ENCODE peak calls at places on chromosome 5, in nine cellular contexts. One of them, this sample, is unnamed.

GRCh38 chr5:139422307-139422893 is 16.9 kb downstream of the DNAJC18 start:
- DNase-seq in A549: peak; percentile 85
- DNase-seq in A673: peak; percentile 77
- DNase-seq in gastrocnemius medialis: no peak
- DNase-seq in GM12864: no peak
- DNase-seq in left ventricle myocardium inferior: no peak
- DNase-seq in transverse colon: no peak
- DNase-seq in astrocyte of the spinal cord: peak; percentile 78
- DNase-seq in astrocyte of the cerebellum: peak; percentile 70
- DNase-seq in this sample: no peak

GRCh38 chr5:150672237-150672883 is 11.3 kb downstream of the MYOZ3 start:
- DNase-seq in GM12864: no peak
- DNase-seq in gastrocnemius medialis: no peak
- DNase-seq in transverse colon: no peak
- DNase-seq in astrocyte of the cerebellum: no peak
- DNase-seq in astrocyte of the spinal cord: peak; percentile 17
- DNase-seq in A549: no peak
- DNase-seq in A673: peak; percentile 52
- DNase-seq in left ventricle myocardium inferior: peak; percentile 44
- DNase-seq in this sample: no peak

GRCh38 chr5:177603631-177604030 is 3.7 kb downstream of the B4GALT7 start:
- DNase-seq in gastrocnemius medialis: no peak
- DNase-seq in astrocyte of the spinal cord: no peak
- DNase-seq in A549: no peak
- DNase-seq in left ventricle myocardium inferior: no peak
- DNase-seq in transverse colon: no peak
- DNase-seq in GM12864: no peak
- DNase-seq in A673: no peak
- DNase-seq in astrocyte of the cerebellum: no peak
- DNase-seq in this sample: no peak

GRCh38 chr5:127934791-127935256 is 148.7 kb upstream of the SLC12A2 start:
- DNase-seq in GM12864: no peak
- DNase-seq in A549: peak; percentile 88
- DNase-seq in A673: no peak
- DNase-seq in astrocyte of the cerebellum: peak; percentile 31
- DNase-seq in left ventricle myocardium inferior: no peak
- DNase-seq in gastrocnemius medialis: no peak
- DNase-seq in astrocyte of the spinal cord: peak; percentile 75
- DNase-seq in transverse colon: no peak
- DNase-seq in this sample: peak; percentile 84

GRCh38 chr5:147515269-147515668 is 5.4 kb upstream of the DPYSL3 start:
- DNase-seq in left ventricle myocardium inferior: no peak
- DNase-seq in GM12864: no peak
- DNase-seq in gastrocnemius medialis: no peak
- DNase-seq in astrocyte of the spinal cord: no peak
- DNase-seq in A673: no peak
- DNase-seq in astrocyte of the cerebellum: no peak
- DNase-seq in A549: no peak
- DNase-seq in transverse colon: no peak
- DNase-seq in this sample: no peak

GRCh38 chr5:139835656-139836055 is 40.0 kb downstream of the PSD2 start:
- DNase-seq in transverse colon: no peak
- DNase-seq in astrocyte of the spinal cord: no peak
- DNase-seq in astrocyte of the cerebellum: no peak
- DNase-seq in GM12864: no peak
- DNase-seq in left ventricle myocardium inferior: no peak
- DNase-seq in A673: no peak
- DNase-seq in gastrocnemius medialis: no peak
- DNase-seq in A549: no peak
- DNase-seq in this sample: no peak

GRCh38 chr5:6601271-6601670 is 31.6 kb downstream of the NSUN2 start:
- DNase-seq in astrocyte of the cerebellum: no peak
- DNase-seq in gastrocnemius medialis: no peak
- DNase-seq in A549: no peak
- DNase-seq in GM12864: no peak
- DNase-seq in left ventricle myocardium inferior: no peak
- DNase-seq in astrocyte of the spinal cord: no peak
- DNase-seq in transverse colon: no peak
- DNase-seq in A673: no peak
- DNase-seq in this sample: no peak

GRCh38 chr5:115336964-115337363 is 40.5 kb upstream of the CCDC112 start:
- DNase-seq in A549: no peak
- DNase-seq in astrocyte of the cerebellum: no peak
- DNase-seq in GM12864: no peak
- DNase-seq in gastrocnemius medialis: no peak
- DNase-seq in transverse colon: no peak
- DNase-seq in A673: no peak
- DNase-seq in astrocyte of the spinal cord: no peak
- DNase-seq in left ventricle myocardium inferior: no peak
- DNase-seq in this sample: no peak

GRCh38 chr5:107887587-107887986 is 216.8 kb upstream of the EFNA5 start:
- DNase-seq in astrocyte of the cerebellum: no peak
- DNase-seq in gastrocnemius medialis: no peak
- DNase-seq in A673: no peak
- DNase-seq in A549: no peak
- DNase-seq in left ventricle myocardium inferior: no peak
- DNase-seq in astrocyte of the spinal cord: no peak
- DNase-seq in transverse colon: peak; percentile 11
- DNase-seq in GM12864: no peak
- DNase-seq in this sample: no peak

GRCh38 chr5:62977641-62978040 is 399.0 kb downstream of the LRRC70 start:
- DNase-seq in astrocyte of the spinal cord: no peak
- DNase-seq in transverse colon: no peak
- DNase-seq in GM12864: no peak
- DNase-seq in A549: no peak
- DNase-seq in left ventricle myocardium inferior: no peak
- DNase-seq in A673: peak; percentile 95
- DNase-seq in gastrocnemius medialis: no peak
- DNase-seq in astrocyte of the cerebellum: no peak
- DNase-seq in this sample: no peak

GRCh38 chr5:109921735-109922395 is 232.1 kb downstream of the MAN2A1 start:
- DNase-seq in A549: no peak
- DNase-seq in astrocyte of the cerebellum: no peak
- DNase-seq in transverse colon: no peak
- DNase-seq in left ventricle myocardium inferior: peak; percentile 60
- DNase-seq in GM12864: no peak
- DNase-seq in A673: no peak
- DNase-seq in gastrocnemius medialis: no peak
- DNase-seq in astrocyte of the spinal cord: no peak
- DNase-seq in this sample: no peak

GRCh38 chr5:125186911-125187375 is 440.5 kb upstream of the ZNF608 start:
- DNase-seq in astrocyte of the spinal cord: no peak
- DNase-seq in left ventricle myocardium inferior: no peak
- DNase-seq in A549: no peak
- DNase-seq in GM12864: no peak
- DNase-seq in astrocyte of the cerebellum: no peak
- DNase-seq in A673: no peak
- DNase-seq in gastrocnemius medialis: peak; percentile 7
- DNase-seq in transverse colon: no peak
- DNase-seq in this sample: no peak

GRCh38 chr5:111859031-111859430 is 102.0 kb upstream of the NREP start:
- DNase-seq in left ventricle myocardium inferior: no peak
- DNase-seq in astrocyte of the cerebellum: peak; percentile 49
- DNase-seq in A673: no peak
- DNase-seq in astrocyte of the spinal cord: peak; percentile 80
- DNase-seq in transverse colon: no peak
- DNase-seq in GM12864: no peak
- DNase-seq in gastrocnemius medialis: no peak
- DNase-seq in A549: no peak
- DNase-seq in this sample: no peak

GRCh38 chr5:61052870-61053269 is 107.9 kb downstream of the NDUFAF2 start:
- DNase-seq in left ventricle myocardium inferior: no peak
- DNase-seq in A673: peak; percentile 80
- DNase-seq in astrocyte of the cerebellum: peak; percentile 71
- DNase-seq in A549: peak; percentile 3
- DNase-seq in astrocyte of the spinal cord: peak; percentile 91
- DNase-seq in transverse colon: no peak
- DNase-seq in gastrocnemius medialis: no peak
- DNase-seq in GM12864: no peak
- DNase-seq in this sample: no peak

GRCh38 chr5:10220253-10220652 is 29.4 kb downstream of the ATPSCKMT start:
- DNase-seq in A549: no peak
- DNase-seq in astrocyte of the cerebellum: no peak
- DNase-seq in GM12864: no peak
- DNase-seq in astrocyte of the spinal cord: no peak
- DNase-seq in left ventricle myocardium inferior: no peak
- DNase-seq in transverse colon: no peak
- DNase-seq in A673: no peak
- DNase-seq in gastrocnemius medialis: no peak
- DNase-seq in this sample: no peak
- TF ChIP-seq CTCF in A549: no peak
- TF ChIP-seq CTCF in astrocyte of the cerebellum: no peak
- TF ChIP-seq CTCF in GM12864: no peak
- TF ChIP-seq CTCF in astrocyte of the spinal cord: no peak
- TF ChIP-seq CTCF in left ventricle myocardium inferior: peak; percentile 15
- TF ChIP-seq CTCF in transverse colon: no peak
- TF ChIP-seq CTCF in A673: no peak
- TF ChIP-seq CTCF in gastrocnemius medialis: no peak
- TF ChIP-seq CTCF in this sample: no peak

GRCh38 chr5:39542511-39542910 is 117.7 kb upstream of the DAB2 start:
- DNase-seq in astrocyte of the spinal cord: no peak
- DNase-seq in A549: no peak
- DNase-seq in gastrocnemius medialis: no peak
- DNase-seq in A673: no peak
- DNase-seq in GM12864: no peak
- DNase-seq in astrocyte of the cerebellum: no peak
- DNase-seq in transverse colon: no peak
- DNase-seq in left ventricle myocardium inferior: no peak
- DNase-seq in this sample: no peak

GRCh38 chr5:39541920-39542319 is 117.1 kb upstream of the DAB2 start:
- DNase-seq in A549: no peak
- DNase-seq in astrocyte of the cerebellum: no peak
- DNase-seq in astrocyte of the spinal cord: no peak
- DNase-seq in A673: no peak
- DNase-seq in gastrocnemius medialis: no peak
- DNase-seq in transverse colon: no peak
- DNase-seq in left ventricle myocardium inferior: no peak
- DNase-seq in GM12864: no peak
- DNase-seq in this sample: no peak

GRCh38 chr5:39543335-39543734 is 118.6 kb upstream of the DAB2 start:
- DNase-seq in A673: peak; percentile 12
- DNase-seq in transverse colon: no peak
- DNase-seq in astrocyte of the spinal cord: peak; percentile 23
- DNase-seq in left ventricle myocardium inferior: no peak
- DNase-seq in astrocyte of the cerebellum: no peak
- DNase-seq in A549: no peak
- DNase-seq in GM12864: no peak
- DNase-seq in gastrocnemius medialis: no peak
- DNase-seq in this sample: no peak

GRCh38 chr5:39547548-39548154 is 122.9 kb upstream of the DAB2 start:
- DNase-seq in left ventricle myocardium inferior: no peak
- DNase-seq in transverse colon: peak; percentile 27
- DNase-seq in gastrocnemius medialis: peak; percentile 11
- DNase-seq in astrocyte of the spinal cord: peak; percentile 75
- DNase-seq in A549: peak; percentile 49
- DNase-seq in GM12864: no peak
- DNase-seq in astrocyte of the cerebellum: peak; percentile 76
- DNase-seq in A673: peak; percentile 83
- DNase-seq in this sample: peak; percentile 6
- H3K4me3 ChIP-seq in left ventricle myocardium inferior: peak overlapping the region; percentile 3
- H3K4me3 ChIP-seq in transverse colon: no peak overlapping the region
- H3K4me3 ChIP-seq in gastrocnemius medialis: peak overlapping the region; percentile 7
- H3K4me3 ChIP-seq in astrocyte of the spinal cord: no peak overlapping the region
- H3K4me3 ChIP-seq in A549: no peak overlapping the region
- H3K4me3 ChIP-seq in GM12864: no peak overlapping the region
- H3K4me3 ChIP-seq in astrocyte of the cerebellum: no peak overlapping the region
- H3K4me3 ChIP-seq in A673: no peak overlapping the region
- H3K4me3 ChIP-seq in this sample: no peak overlapping the region

DNA sequence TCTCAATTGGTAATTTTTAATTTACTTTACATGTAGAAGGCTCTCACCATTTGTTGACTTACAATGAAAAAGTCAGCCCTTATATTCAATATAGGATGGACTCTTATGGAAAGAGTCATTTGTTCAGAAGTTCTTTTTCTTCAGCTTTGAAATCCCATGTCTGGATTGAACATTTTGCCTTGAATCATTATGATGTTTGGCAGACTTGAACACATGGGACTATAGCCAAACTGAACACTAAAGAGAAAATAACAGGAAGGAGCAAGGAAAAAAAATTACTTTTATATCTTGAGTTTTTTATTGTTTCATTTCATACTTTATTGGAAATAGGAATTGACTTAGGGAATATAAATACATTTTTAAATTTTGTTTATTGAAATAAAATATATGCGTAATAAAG is 1503.0 kb downstream of the EFNA5 start:
- DNase-seq in GM12864: no peak
- DNase-seq in astrocyte of the cerebellum: no peak
- DNase-seq in astrocyte of the spinal cord: peak; percentile 16
- DNase-seq in left ventricle myocardium inferior: no peak
- DNase-seq in gastrocnemius medialis: no peak
- DNase-seq in A673: no peak
- DNase-seq in transverse colon: no peak
- DNase-seq in A549: no peak
- DNase-seq in this sample: no peak
- TF ChIP-seq CTCF in GM12864: no peak
- TF ChIP-seq CTCF in astrocyte of the cerebellum: no peak
- TF ChIP-seq CTCF in astrocyte of the spinal cord: no peak
- TF ChIP-seq CTCF in left ventricle myocardium inferior: no peak
- TF ChIP-seq CTCF in gastrocnemius medialis: no peak
- TF ChIP-seq CTCF in A673: no peak
- TF ChIP-seq CTCF in transverse colon: no peak
- TF ChIP-seq CTCF in A549: no peak
- TF ChIP-seq CTCF in this sample: no peak

DNA sequence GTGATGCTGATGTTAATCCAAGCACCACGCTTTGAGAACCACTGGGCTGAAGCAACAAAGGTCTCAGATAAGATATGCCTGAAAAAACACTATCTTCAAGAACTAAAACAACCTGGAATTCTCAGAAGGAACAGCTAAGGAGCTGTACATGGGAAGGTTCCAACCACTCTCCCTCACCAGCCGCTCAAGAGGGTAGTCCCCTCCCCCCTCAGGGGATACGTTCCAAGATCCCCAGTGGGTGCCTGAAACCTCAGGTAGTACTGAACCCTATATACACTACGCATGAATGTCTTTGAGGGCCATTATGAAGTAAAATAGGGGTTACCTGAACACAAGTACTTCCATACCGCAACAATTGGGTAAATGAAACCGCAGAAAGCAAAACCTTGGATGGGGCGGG is 1.9 kb downstream of the BOD1 start:
- DNase-seq in astrocyte of the cerebellum: no peak
- DNase-seq in gastrocnemius medialis: no peak
- DNase-seq in A549: no peak
- DNase-seq in GM12864: no peak
- DNase-seq in A673: no peak
- DNase-seq in transverse colon: no peak
- DNase-seq in astrocyte of the spinal cord: no peak
- DNase-seq in left ventricle myocardium inferior: no peak
- DNase-seq in this sample: no peak
- H3K4me3 ChIP-seq in astrocyte of the cerebellum: peak overlapping the region; percentile 89
- H3K4me3 ChIP-seq in gastrocnemius medialis: peak overlapping the region; percentile 87
- H3K4me3 ChIP-seq in A549: peak overlapping the region; percentile 88
- H3K4me3 ChIP-seq in GM12864: no peak overlapping the region
- H3K4me3 ChIP-seq in A673: peak overlapping the region; percentile 98
- H3K4me3 ChIP-seq in transverse colon: no peak overlapping the region
- H3K4me3 ChIP-seq in astrocyte of the spinal cord: no peak overlapping the region
- H3K4me3 ChIP-seq in left ventricle myocardium inferior: peak overlapping the region; percentile 96
- H3K4me3 ChIP-seq in this sample: peak overlapping the region; percentile 81

DNA sequence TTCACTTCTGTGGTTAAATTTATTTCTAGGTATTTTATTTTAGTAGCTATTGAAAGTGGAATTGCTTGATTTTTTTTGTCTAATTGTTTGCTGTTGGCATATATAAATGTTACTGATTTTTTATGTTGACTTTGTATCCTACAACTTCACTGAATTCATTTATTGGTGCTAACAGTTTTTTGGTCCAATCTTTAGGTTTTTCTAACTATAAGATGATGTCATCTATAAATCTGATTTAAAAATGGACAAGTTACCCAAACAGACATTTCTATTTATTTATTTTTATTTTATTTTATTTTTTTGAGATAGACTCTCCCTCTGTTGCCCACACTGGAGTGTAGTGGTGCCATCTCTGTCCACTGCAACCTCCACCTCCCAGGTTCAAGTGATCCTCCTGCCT is 162.3 kb downstream of the COX7C start:
- DNase-seq in transverse colon: no peak
- DNase-seq in gastrocnemius medialis: no peak
- DNase-seq in astrocyte of the spinal cord: no peak
- DNase-seq in left ventricle myocardium inferior: no peak
- DNase-seq in GM12864: no peak
- DNase-seq in A673: no peak
- DNase-seq in astrocyte of the cerebellum: no peak
- DNase-seq in A549: no peak
- DNase-seq in this sample: no peak
- TF ChIP-seq CTCF in transverse colon: no peak
- TF ChIP-seq CTCF in gastrocnemius medialis: no peak
- TF ChIP-seq CTCF in astrocyte of the spinal cord: no peak
- TF ChIP-seq CTCF in left ventricle myocardium inferior: no peak
- TF ChIP-seq CTCF in GM12864: no peak
- TF ChIP-seq CTCF in A673: no peak
- TF ChIP-seq CTCF in astrocyte of the cerebellum: no peak
- TF ChIP-seq CTCF in A549: no peak
- TF ChIP-seq CTCF in this sample: no peak

This sample was measured in LNCaP clone FGC.